ENCODE peak calls at places on chromosomes 2 and 18, in eight cellular contexts. W is endothelial cell; L is NCI-H1105; O is stimulated activated CD8-positive, alpha-beta memory T cell treated with anti-CD3 and anti-CD28 coated beads, Interleukin-15, amount 100 ng/mL, for 24 hours; I is SW 1271; M is HT-29; Q is NCI-H1436; H is kidney glomerular epithelial cell. R is an unnamed sample.

GRCh38 chr2:54603357-54603756 is 120.1 kb upstream of the EML6 start:
- DNase-seq in Q (no peak), O (no peak), M (no peak), I (no peak), W (no peak), H (no peak), L (no peak), R (no peak)

GRCh38 chr2:46438794-46439193 is 40.6 kb upstream of the TMEM247 start:
- DNase-seq in I (no peak), H (no peak), L (no peak), Q (no peak), O (no peak), W (no peak), M (no peak), R (no peak)

GRCh38 chr2:144330951-144331651 is 188.8 kb downstream of the ZEB2 start:
- DNase-seq in M (peak), I (no peak), O (no peak), W (no peak), Q (no peak), L (no peak), H (peak), R (no peak)

GRCh38 chr2:129695496-129695895 is 284.0 kb upstream of the RAB6C start:
- DNase-seq in H (no peak), I (no peak), L (no peak), Q (no peak), M (no peak), O (no peak), W (no peak), R (no peak)

GRCh38 chr18:55038162-55038561 is 78.9 kb upstream of the CCDC68 start:
- DNase-seq in Q (no peak), O (no peak), W (no peak), L (no peak), M (no peak), I (no peak), H (no peak), R (no peak)

GRCh38 chr2:202035089-202035940 is 1.7 kb downstream of the FZD7 start:
- DNase-seq in M (no peak), Q (no peak), H (no peak), W (peak), O (no peak), L (no peak), I (no peak), R (no peak)

GRCh38 chr2:9050122-9050809 is 46.8 kb upstream of the MBOAT2 start:
- DNase-seq in H (no peak), O (no peak), L (no peak), I (no peak), M (no peak), W (no peak), Q (no peak), R (no peak)

GRCh38 chr2:188295067-188295685 is 3.5 kb downstream of the GULP1 start:
- DNase-seq in L (no peak), Q (no peak), M (peak), O (no peak), W (no peak), I (no peak), H (no peak), R (no peak)

GRCh38 chr2:157328133-157328532 is 2.5 kb upstream of the ERMN start:
- DNase-seq in H (no peak), O (no peak), Q (no peak), I (no peak), M (no peak), L (no peak), W (no peak), R (no peak)

GRCh38 chr2:10120938-10121574 is 1.5 kb upstream of the RRM2 start:
- DNase-seq in Q (peak), H (peak), I (no peak), L (no peak), O (no peak), W (no peak), M (peak), R (no peak)

GRCh38 chr18:78670778-78671405 is 308.7 kb upstream of the SALL3 start:
- DNase-seq in W (no peak), L (no peak), Q (no peak), O (no peak), H (no peak), I (no peak), M (no peak), R (no peak)

GRCh38 chr2:159612255-159612901 is 4.0 kb downstream of the BAZ2B start:
- DNase-seq in M (peak), W (no peak), I (no peak), H (peak), O (no peak), L (peak), Q (peak), R (no peak)

GRCh38 chr2:241776336-241777166 is at the start of gene GAL3ST2:
- DNase-seq in H (no peak), L (no peak), O (no peak), Q (no peak), I (no peak), M (no peak), W (peak), R (no peak)

GRCh38 chr2:174350018-174350417 is 15.3 kb downstream of the SP9 start:
- DNase-seq in I (no peak), Q (peak), L (peak), W (no peak), O (no peak), M (peak), H (peak), R (no peak)

GRCh38 chr2:150681120-150681796 is 193.8 kb upstream of the RND3 start:
- DNase-seq in I (no peak), H (peak), M (peak), O (no peak), Q (no peak), L (no peak), W (no peak), R (peak)

GRCh38 chr2:170362895-170363582 is 185.1 kb downstream of the MYO3B start:
- DNase-seq in L (no peak), M (no peak), W (no peak), Q (peak), I (no peak), H (no peak), O (no peak), R (no peak)